ENCODE peak calls at places on chromosomes 11 and 22, in eight cellular contexts. One of them, this sample, is unnamed.

GRCh38 chr11:93733474-93733873 is 7.8 kb downstream of the TAF1D start:
- DNase-seq in AG09309: no peak
- DNase-seq in T-cell: no peak
- DNase-seq in stimulated activated CD4-positive, alpha-beta T cell treated with anti-CD3 and anti-CD28 coated beads, Interleukin-12 subunit alpha, Interleukin-12 subunit beta, amount 100 ng/mL, for 4 hours: no peak
- DNase-seq in nephron progenitor cell: no peak
- DNase-seq in activated CD4-positive, alpha-beta T cell treated with anti-CD3 and anti-CD28 coated beads, Interleukin-2, amount 50 U/mL, for 48 hours: no peak
- DNase-seq in colonic mucosa: no peak
- DNase-seq in brain microvascular endothelial cell: no peak
- DNase-seq in this sample: no peak

GRCh38 chr22:36486619-36487384 is 5.4 kb upstream of the TXN2 start:
- DNase-seq in AG09309: no peak
- DNase-seq in T-cell: peak; percentile 59
- DNase-seq in stimulated activated CD4-positive, alpha-beta T cell treated with anti-CD3 and anti-CD28 coated beads, Interleukin-12 subunit alpha, Interleukin-12 subunit beta, amount 100 ng/mL, for 4 hours: peak; percentile 48
- DNase-seq in nephron progenitor cell: peak; percentile 67
- DNase-seq in activated CD4-positive, alpha-beta T cell treated with anti-CD3 and anti-CD28 coated beads, Interleukin-2, amount 50 U/mL, for 48 hours: peak; percentile 59
- DNase-seq in colonic mucosa: peak; percentile 64
- DNase-seq in brain microvascular endothelial cell: peak; percentile 57
- DNase-seq in this sample: peak; percentile 32

GRCh38 chr22:30400159-30400558 is 3.3 kb downstream of the SEC14L2 start:
- DNase-seq in AG09309: no peak
- DNase-seq in T-cell: no peak
- DNase-seq in stimulated activated CD4-positive, alpha-beta T cell treated with anti-CD3 and anti-CD28 coated beads, Interleukin-12 subunit alpha, Interleukin-12 subunit beta, amount 100 ng/mL, for 4 hours: no peak
- DNase-seq in nephron progenitor cell: no peak
- DNase-seq in activated CD4-positive, alpha-beta T cell treated with anti-CD3 and anti-CD28 coated beads, Interleukin-2, amount 50 U/mL, for 48 hours: no peak
- DNase-seq in colonic mucosa: no peak
- DNase-seq in brain microvascular endothelial cell: no peak
- DNase-seq in this sample: no peak

GRCh38 chr11:86938900-86939880 is 16.0 kb downstream of the FZD4 start:
- DNase-seq in AG09309: no peak
- DNase-seq in T-cell: no peak
- DNase-seq in stimulated activated CD4-positive, alpha-beta T cell treated with anti-CD3 and anti-CD28 coated beads, Interleukin-12 subunit alpha, Interleukin-12 subunit beta, amount 100 ng/mL, for 4 hours: no peak
- DNase-seq in nephron progenitor cell: no peak
- DNase-seq in activated CD4-positive, alpha-beta T cell treated with anti-CD3 and anti-CD28 coated beads, Interleukin-2, amount 50 U/mL, for 48 hours: no peak
- DNase-seq in colonic mucosa: no peak
- DNase-seq in brain microvascular endothelial cell: no peak
- DNase-seq in this sample: no peak

GRCh38 chr11:57476223-57476882 is 16.0 kb downstream of the RTN4RL2 start:
- DNase-seq in AG09309: no peak
- DNase-seq in T-cell: no peak
- DNase-seq in stimulated activated CD4-positive, alpha-beta T cell treated with anti-CD3 and anti-CD28 coated beads, Interleukin-12 subunit alpha, Interleukin-12 subunit beta, amount 100 ng/mL, for 4 hours: peak; percentile 33
- DNase-seq in nephron progenitor cell: peak; percentile 63
- DNase-seq in activated CD4-positive, alpha-beta T cell treated with anti-CD3 and anti-CD28 coated beads, Interleukin-2, amount 50 U/mL, for 48 hours: peak; percentile 23
- DNase-seq in colonic mucosa: peak; percentile 68
- DNase-seq in brain microvascular endothelial cell: no peak
- DNase-seq in this sample: no peak

GRCh38 chr22:45882881-45883810 is 93.8 kb downstream of the WNT7B start:
- DNase-seq in AG09309: no peak
- DNase-seq in T-cell: no peak
- DNase-seq in stimulated activated CD4-positive, alpha-beta T cell treated with anti-CD3 and anti-CD28 coated beads, Interleukin-12 subunit alpha, Interleukin-12 subunit beta, amount 100 ng/mL, for 4 hours: no peak
- DNase-seq in nephron progenitor cell: no peak
- DNase-seq in activated CD4-positive, alpha-beta T cell treated with anti-CD3 and anti-CD28 coated beads, Interleukin-2, amount 50 U/mL, for 48 hours: no peak
- DNase-seq in colonic mucosa: no peak
- DNase-seq in brain microvascular endothelial cell: no peak
- DNase-seq in this sample: no peak

GRCh38 chr11:64085915-64086262 is 50.2 kb downstream of the FLRT1 start:
- DNase-seq in AG09309: no peak
- DNase-seq in T-cell: no peak
- DNase-seq in stimulated activated CD4-positive, alpha-beta T cell treated with anti-CD3 and anti-CD28 coated beads, Interleukin-12 subunit alpha, Interleukin-12 subunit beta, amount 100 ng/mL, for 4 hours: no peak
- DNase-seq in nephron progenitor cell: no peak
- DNase-seq in activated CD4-positive, alpha-beta T cell treated with anti-CD3 and anti-CD28 coated beads, Interleukin-2, amount 50 U/mL, for 48 hours: no peak
- DNase-seq in colonic mucosa: no peak
- DNase-seq in brain microvascular endothelial cell: no peak
- DNase-seq in this sample: no peak

GRCh38 chr11:64970731-64971151 is 1.2 kb downstream of the MAJIN start:
- DNase-seq in AG09309: no peak
- DNase-seq in T-cell: no peak
- DNase-seq in stimulated activated CD4-positive, alpha-beta T cell treated with anti-CD3 and anti-CD28 coated beads, Interleukin-12 subunit alpha, Interleukin-12 subunit beta, amount 100 ng/mL, for 4 hours: peak; percentile 8
- DNase-seq in nephron progenitor cell: no peak
- DNase-seq in activated CD4-positive, alpha-beta T cell treated with anti-CD3 and anti-CD28 coated beads, Interleukin-2, amount 50 U/mL, for 48 hours: peak; percentile 28
- DNase-seq in colonic mucosa: peak; percentile 61
- DNase-seq in brain microvascular endothelial cell: no peak
- DNase-seq in this sample: peak; percentile 39

GRCh38 chr11:103532133-103532788 is 423.0 kb downstream of the DYNC2H1 start:
- DNase-seq in AG09309: peak; percentile 70
- DNase-seq in T-cell: no peak
- DNase-seq in stimulated activated CD4-positive, alpha-beta T cell treated with anti-CD3 and anti-CD28 coated beads, Interleukin-12 subunit alpha, Interleukin-12 subunit beta, amount 100 ng/mL, for 4 hours: no peak
- DNase-seq in nephron progenitor cell: no peak
- DNase-seq in activated CD4-positive, alpha-beta T cell treated with anti-CD3 and anti-CD28 coated beads, Interleukin-2, amount 50 U/mL, for 48 hours: no peak
- DNase-seq in colonic mucosa: no peak
- DNase-seq in brain microvascular endothelial cell: peak; percentile 67
- DNase-seq in this sample: no peak

GRCh38 chr11:57251491-57252104 is 14.5 kb upstream of the APLNR start:
- DNase-seq in AG09309: no peak
- DNase-seq in T-cell: no peak
- DNase-seq in stimulated activated CD4-positive, alpha-beta T cell treated with anti-CD3 and anti-CD28 coated beads, Interleukin-12 subunit alpha, Interleukin-12 subunit beta, amount 100 ng/mL, for 4 hours: no peak
- DNase-seq in nephron progenitor cell: no peak
- DNase-seq in activated CD4-positive, alpha-beta T cell treated with anti-CD3 and anti-CD28 coated beads, Interleukin-2, amount 50 U/mL, for 48 hours: no peak
- DNase-seq in colonic mucosa: no peak
- DNase-seq in brain microvascular endothelial cell: peak; percentile 40
- DNase-seq in this sample: no peak

GRCh38 chr22:29136715-29137700 is 64.2 kb downstream of the KREMEN1 start:
- DNase-seq in AG09309: no peak
- DNase-seq in T-cell: no peak
- DNase-seq in stimulated activated CD4-positive, alpha-beta T cell treated with anti-CD3 and anti-CD28 coated beads, Interleukin-12 subunit alpha, Interleukin-12 subunit beta, amount 100 ng/mL, for 4 hours: no peak
- DNase-seq in nephron progenitor cell: no peak
- DNase-seq in activated CD4-positive, alpha-beta T cell treated with anti-CD3 and anti-CD28 coated beads, Interleukin-2, amount 50 U/mL, for 48 hours: no peak
- DNase-seq in colonic mucosa: no peak
- DNase-seq in brain microvascular endothelial cell: no peak
- DNase-seq in this sample: no peak

GRCh38 chr11:118699508-118700220 is 20.2 kb upstream of the TREH start:
- DNase-seq in AG09309: no peak
- DNase-seq in T-cell: peak; percentile 81
- DNase-seq in stimulated activated CD4-positive, alpha-beta T cell treated with anti-CD3 and anti-CD28 coated beads, Interleukin-12 subunit alpha, Interleukin-12 subunit beta, amount 100 ng/mL, for 4 hours: no peak
- DNase-seq in nephron progenitor cell: no peak
- DNase-seq in activated CD4-positive, alpha-beta T cell treated with anti-CD3 and anti-CD28 coated beads, Interleukin-2, amount 50 U/mL, for 48 hours: no peak
- DNase-seq in colonic mucosa: no peak
- DNase-seq in brain microvascular endothelial cell: no peak
- DNase-seq in this sample: no peak

GRCh38 chr11:41868606-41869005 is 409.2 kb upstream of the LRRC4C start:
- DNase-seq in AG09309: no peak
- DNase-seq in T-cell: no peak
- DNase-seq in stimulated activated CD4-positive, alpha-beta T cell treated with anti-CD3 and anti-CD28 coated beads, Interleukin-12 subunit alpha, Interleukin-12 subunit beta, amount 100 ng/mL, for 4 hours: no peak
- DNase-seq in nephron progenitor cell: no peak
- DNase-seq in activated CD4-positive, alpha-beta T cell treated with anti-CD3 and anti-CD28 coated beads, Interleukin-2, amount 50 U/mL, for 48 hours: no peak
- DNase-seq in colonic mucosa: no peak
- DNase-seq in brain microvascular endothelial cell: no peak
- DNase-seq in this sample: no peak

GRCh38 chr11:66126808-66127555 is 56.9 kb downstream of the PACS1 start:
- DNase-seq in AG09309: no peak
- DNase-seq in T-cell: peak; percentile 53
- DNase-seq in stimulated activated CD4-positive, alpha-beta T cell treated with anti-CD3 and anti-CD28 coated beads, Interleukin-12 subunit alpha, Interleukin-12 subunit beta, amount 100 ng/mL, for 4 hours: peak; percentile 48
- DNase-seq in nephron progenitor cell: peak; percentile 28
- DNase-seq in activated CD4-positive, alpha-beta T cell treated with anti-CD3 and anti-CD28 coated beads, Interleukin-2, amount 50 U/mL, for 48 hours: peak; percentile 60
- DNase-seq in colonic mucosa: peak; percentile 32
- DNase-seq in brain microvascular endothelial cell: peak; percentile 73
- DNase-seq in this sample: peak; percentile 55

GRCh38 chr22:24426859-24427499 is 420 bp upstream of the ADORA2A start:
- DNase-seq in AG09309: no peak
- DNase-seq in T-cell: no peak
- DNase-seq in stimulated activated CD4-positive, alpha-beta T cell treated with anti-CD3 and anti-CD28 coated beads, Interleukin-12 subunit alpha, Interleukin-12 subunit beta, amount 100 ng/mL, for 4 hours: no peak
- DNase-seq in nephron progenitor cell: no peak
- DNase-seq in activated CD4-positive, alpha-beta T cell treated with anti-CD3 and anti-CD28 coated beads, Interleukin-2, amount 50 U/mL, for 48 hours: peak; percentile 11
- DNase-seq in colonic mucosa: no peak
- DNase-seq in brain microvascular endothelial cell: no peak
- DNase-seq in this sample: no peak

GRCh38 chr11:95279921-95280861 is 49.2 kb upstream of the SESN3 start:
- DNase-seq in AG09309: no peak
- DNase-seq in T-cell: no peak
- DNase-seq in stimulated activated CD4-positive, alpha-beta T cell treated with anti-CD3 and anti-CD28 coated beads, Interleukin-12 subunit alpha, Interleukin-12 subunit beta, amount 100 ng/mL, for 4 hours: no peak
- DNase-seq in nephron progenitor cell: no peak
- DNase-seq in activated CD4-positive, alpha-beta T cell treated with anti-CD3 and anti-CD28 coated beads, Interleukin-2, amount 50 U/mL, for 48 hours: no peak
- DNase-seq in colonic mucosa: no peak
- DNase-seq in brain microvascular endothelial cell: no peak
- DNase-seq in this sample: no peak

GRCh38 chr11:67010296-67010905 is 12.5 kb upstream of the SYT12 start:
- DNase-seq in AG09309: no peak
- DNase-seq in T-cell: no peak
- DNase-seq in stimulated activated CD4-positive, alpha-beta T cell treated with anti-CD3 and anti-CD28 coated beads, Interleukin-12 subunit alpha, Interleukin-12 subunit beta, amount 100 ng/mL, for 4 hours: no peak
- DNase-seq in nephron progenitor cell: no peak
- DNase-seq in activated CD4-positive, alpha-beta T cell treated with anti-CD3 and anti-CD28 coated beads, Interleukin-2, amount 50 U/mL, for 48 hours: no peak
- DNase-seq in colonic mucosa: no peak
- DNase-seq in brain microvascular endothelial cell: no peak
- DNase-seq in this sample: no peak

GRCh38 chr22:25120093-25120561 is 79.5 kb upstream of the CRYBB3 start:
- DNase-seq in AG09309: no peak
- DNase-seq in T-cell: no peak
- DNase-seq in stimulated activated CD4-positive, alpha-beta T cell treated with anti-CD3 and anti-CD28 coated beads, Interleukin-12 subunit alpha, Interleukin-12 subunit beta, amount 100 ng/mL, for 4 hours: no peak
- DNase-seq in nephron progenitor cell: no peak
- DNase-seq in activated CD4-positive, alpha-beta T cell treated with anti-CD3 and anti-CD28 coated beads, Interleukin-2, amount 50 U/mL, for 48 hours: no peak
- DNase-seq in colonic mucosa: peak; percentile 77
- DNase-seq in brain microvascular endothelial cell: no peak
- DNase-seq in this sample: no peak

GRCh38 chr11:2586793-2587131 is 113.0 kb downstream of the KCNQ1OT1 start:
- DNase-seq in AG09309: no peak
- DNase-seq in T-cell: no peak
- DNase-seq in stimulated activated CD4-positive, alpha-beta T cell treated with anti-CD3 and anti-CD28 coated beads, Interleukin-12 subunit alpha, Interleukin-12 subunit beta, amount 100 ng/mL, for 4 hours: no peak
- DNase-seq in nephron progenitor cell: peak; percentile 14
- DNase-seq in activated CD4-positive, alpha-beta T cell treated with anti-CD3 and anti-CD28 coated beads, Interleukin-2, amount 50 U/mL, for 48 hours: no peak
- DNase-seq in colonic mucosa: no peak
- DNase-seq in brain microvascular endothelial cell: no peak
- DNase-seq in this sample: no peak

GRCh38 chr11:104573431-104573830 is 324.8 kb downstream of the CASP12 start:
- DNase-seq in AG09309: no peak
- DNase-seq in T-cell: no peak
- DNase-seq in stimulated activated CD4-positive, alpha-beta T cell treated with anti-CD3 and anti-CD28 coated beads, Interleukin-12 subunit alpha, Interleukin-12 subunit beta, amount 100 ng/mL, for 4 hours: no peak
- DNase-seq in nephron progenitor cell: no peak
- DNase-seq in activated CD4-positive, alpha-beta T cell treated with anti-CD3 and anti-CD28 coated beads, Interleukin-2, amount 50 U/mL, for 48 hours: no peak
- DNase-seq in colonic mucosa: no peak
- DNase-seq in brain microvascular endothelial cell: peak; percentile 47
- DNase-seq in this sample: no peak

GRCh38 chr11:73478737-73479347 is 102.6 kb downstream of the RELT start:
- DNase-seq in AG09309: no peak
- DNase-seq in T-cell: no peak
- DNase-seq in stimulated activated CD4-positive, alpha-beta T cell treated with anti-CD3 and anti-CD28 coated beads, Interleukin-12 subunit alpha, Interleukin-12 subunit beta, amount 100 ng/mL, for 4 hours: no peak
- DNase-seq in nephron progenitor cell: no peak
- DNase-seq in activated CD4-positive, alpha-beta T cell treated with anti-CD3 and anti-CD28 coated beads, Interleukin-2, amount 50 U/mL, for 48 hours: no peak
- DNase-seq in colonic mucosa: no peak
- DNase-seq in brain microvascular endothelial cell: peak; percentile 20
- DNase-seq in this sample: no peak

GRCh38 chr22:48318173-48318572 is 1509.5 kb downstream of the BRD1 start:
- DNase-seq in AG09309: no peak
- DNase-seq in T-cell: no peak
- DNase-seq in stimulated activated CD4-positive, alpha-beta T cell treated with anti-CD3 and anti-CD28 coated beads, Interleukin-12 subunit alpha, Interleukin-12 subunit beta, amount 100 ng/mL, for 4 hours: no peak
- DNase-seq in nephron progenitor cell: no peak
- DNase-seq in activated CD4-positive, alpha-beta T cell treated with anti-CD3 and anti-CD28 coated beads, Interleukin-2, amount 50 U/mL, for 48 hours: no peak
- DNase-seq in colonic mucosa: no peak
- DNase-seq in brain microvascular endothelial cell: no peak
- DNase-seq in this sample: no peak

GRCh38 chr11:33920838-33921613 is 29.1 kb upstream of the LMO2 start:
- DNase-seq in AG09309: no peak
- DNase-seq in T-cell: no peak
- DNase-seq in stimulated activated CD4-positive, alpha-beta T cell treated with anti-CD3 and anti-CD28 coated beads, Interleukin-12 subunit alpha, Interleukin-12 subunit beta, amount 100 ng/mL, for 4 hours: no peak
- DNase-seq in nephron progenitor cell: no peak
- DNase-seq in activated CD4-positive, alpha-beta T cell treated with anti-CD3 and anti-CD28 coated beads, Interleukin-2, amount 50 U/mL, for 48 hours: peak; percentile 16
- DNase-seq in colonic mucosa: no peak
- DNase-seq in brain microvascular endothelial cell: peak; percentile 24
- DNase-seq in this sample: peak; percentile 4

GRCh38 chr11:22634897-22635629 is 9.4 kb upstream of the FANCF start:
- DNase-seq in AG09309: no peak
- DNase-seq in T-cell: no peak
- DNase-seq in stimulated activated CD4-positive, alpha-beta T cell treated with anti-CD3 and anti-CD28 coated beads, Interleukin-12 subunit alpha, Interleukin-12 subunit beta, amount 100 ng/mL, for 4 hours: no peak
- DNase-seq in nephron progenitor cell: no peak
- DNase-seq in activated CD4-positive, alpha-beta T cell treated with anti-CD3 and anti-CD28 coated beads, Interleukin-2, amount 50 U/mL, for 48 hours: no peak
- DNase-seq in colonic mucosa: no peak
- DNase-seq in brain microvascular endothelial cell: peak; percentile 12
- DNase-seq in this sample: no peak

GRCh38 chr22:33274214-33274828 is 216.1 kb upstream of the SYN3 start:
- DNase-seq in AG09309: no peak
- DNase-seq in T-cell: no peak
- DNase-seq in stimulated activated CD4-positive, alpha-beta T cell treated with anti-CD3 and anti-CD28 coated beads, Interleukin-12 subunit alpha, Interleukin-12 subunit beta, amount 100 ng/mL, for 4 hours: no peak
- DNase-seq in nephron progenitor cell: peak; percentile 44
- DNase-seq in activated CD4-positive, alpha-beta T cell treated with anti-CD3 and anti-CD28 coated beads, Interleukin-2, amount 50 U/mL, for 48 hours: peak; percentile 5
- DNase-seq in colonic mucosa: peak; percentile 37
- DNase-seq in brain microvascular endothelial cell: no peak
- DNase-seq in this sample: no peak

GRCh38 chr11:112354364-112354763 is 93.7 kb upstream of the PLET1 start:
- DNase-seq in AG09309: no peak
- DNase-seq in T-cell: no peak
- DNase-seq in stimulated activated CD4-positive, alpha-beta T cell treated with anti-CD3 and anti-CD28 coated beads, Interleukin-12 subunit alpha, Interleukin-12 subunit beta, amount 100 ng/mL, for 4 hours: no peak
- DNase-seq in nephron progenitor cell: no peak
- DNase-seq in activated CD4-positive, alpha-beta T cell treated with anti-CD3 and anti-CD28 coated beads, Interleukin-2, amount 50 U/mL, for 48 hours: no peak
- DNase-seq in colonic mucosa: no peak
- DNase-seq in brain microvascular endothelial cell: no peak
- DNase-seq in this sample: no peak

GRCh38 chr11:56852131-56852530 is 103.6 kb upstream of the OR9G4 start:
- DNase-seq in AG09309: no peak
- DNase-seq in T-cell: no peak
- DNase-seq in stimulated activated CD4-positive, alpha-beta T cell treated with anti-CD3 and anti-CD28 coated beads, Interleukin-12 subunit alpha, Interleukin-12 subunit beta, amount 100 ng/mL, for 4 hours: no peak
- DNase-seq in nephron progenitor cell: no peak
- DNase-seq in activated CD4-positive, alpha-beta T cell treated with anti-CD3 and anti-CD28 coated beads, Interleukin-2, amount 50 U/mL, for 48 hours: no peak
- DNase-seq in colonic mucosa: no peak
- DNase-seq in brain microvascular endothelial cell: no peak
- DNase-seq in this sample: no peak

GRCh38 chr11:12316432-12316831 is 60.9 kb upstream of the PARVA start:
- DNase-seq in AG09309: no peak
- DNase-seq in T-cell: no peak
- DNase-seq in stimulated activated CD4-positive, alpha-beta T cell treated with anti-CD3 and anti-CD28 coated beads, Interleukin-12 subunit alpha, Interleukin-12 subunit beta, amount 100 ng/mL, for 4 hours: no peak
- DNase-seq in nephron progenitor cell: no peak
- DNase-seq in activated CD4-positive, alpha-beta T cell treated with anti-CD3 and anti-CD28 coated beads, Interleukin-2, amount 50 U/mL, for 48 hours: no peak
- DNase-seq in colonic mucosa: no peak
- DNase-seq in brain microvascular endothelial cell: no peak
- DNase-seq in this sample: no peak

This sample was measured in T-helper 2 cell treated with Interferon-gamma antibody and Interleukin-4, amounts not matched to agents 5 μg/mL and 100 μg/mL, for 36 hours.